ENCODE peak calls at places on chromosomes 13 and 19, in five cellular contexts. One of them, this sample, is unnamed. For H3K36me3, the result is how much of the 10 kb centered on the place peaks cover.

GRCh38 chr19:18446811-18447359 is 9.0 kb upstream of the ISYNA1 start:
- DNase-seq in DND-41: no peak
- DNase-seq in CD8-positive, alpha-beta T cell: no peak
- DNase-seq in adrenal gland: no peak
- DNase-seq in kidney: no peak
- DNase-seq in this sample: no peak

GRCh38 chr19:34355201-34355600 is 9.8 kb upstream of the GPI start:
- DNase-seq in DND-41: no peak
- DNase-seq in CD8-positive, alpha-beta T cell: no peak
- DNase-seq in adrenal gland: no peak
- DNase-seq in kidney: no peak
- DNase-seq in this sample: no peak

GRCh38 chr13:99736541-99736940 is 235.0 kb downstream of the ZIC5 start:
- DNase-seq in DND-41: no peak
- DNase-seq in CD8-positive, alpha-beta T cell: no peak
- DNase-seq in adrenal gland: no peak
- DNase-seq in kidney: no peak
- DNase-seq in this sample: no peak

GRCh38 chr19:19774354-19775033 is 41.6 kb upstream of the ZNF14 start:
- DNase-seq in DND-41: peak
- DNase-seq in CD8-positive, alpha-beta T cell: no peak
- DNase-seq in adrenal gland: no peak
- DNase-seq in kidney: no peak
- DNase-seq in this sample: no peak

GRCh38 chr13:95176611-95177259 is 124.5 kb downstream of the ABCC4 start:
- DNase-seq in DND-41: no peak
- DNase-seq in CD8-positive, alpha-beta T cell: peak
- DNase-seq in adrenal gland: no peak
- DNase-seq in kidney: no peak
- DNase-seq in this sample: no peak

GRCh38 chr19:5480427-5480836 is 25.2 kb downstream of the ZNRF4 start:
- DNase-seq in DND-41: peak
- DNase-seq in CD8-positive, alpha-beta T cell: peak
- DNase-seq in adrenal gland: peak
- DNase-seq in kidney: no peak
- DNase-seq in this sample: peak

GRCh38 chr19:38839816-38840582 is 8.4 kb upstream of the ECH1 start:
- DNase-seq in DND-41: no peak
- DNase-seq in CD8-positive, alpha-beta T cell: no peak
- DNase-seq in adrenal gland: peak
- DNase-seq in kidney: no peak
- DNase-seq in this sample: peak

GRCh38 chr13:75482070-75482819 is at the start of gene TBC1D4:
- DNase-seq in DND-41: peak
- DNase-seq in CD8-positive, alpha-beta T cell: peak
- DNase-seq in adrenal gland: peak
- DNase-seq in kidney: peak
- DNase-seq in this sample: peak

GRCh38 chr19:51704601-51705000 is 11.5 kb downstream of the SPACA6 start:
- DNase-seq in DND-41: no peak
- DNase-seq in CD8-positive, alpha-beta T cell: no peak
- DNase-seq in adrenal gland: peak
- DNase-seq in kidney: no peak
- DNase-seq in this sample: no peak

GRCh38 chr19:843180-843835 is 2.5 kb downstream of the PRTN3 start:
- DNase-seq in DND-41: no peak
- DNase-seq in CD8-positive, alpha-beta T cell: no peak
- DNase-seq in adrenal gland: no peak
- DNase-seq in kidney: no peak
- DNase-seq in this sample: peak

GRCh38 chr19:10353793-10354391 is 14.5 kb upstream of the ICAM3 start:
- DNase-seq in DND-41: peak
- DNase-seq in CD8-positive, alpha-beta T cell: no peak
- DNase-seq in adrenal gland: peak
- DNase-seq in kidney: peak
- DNase-seq in this sample: peak

GRCh38 chr13:81676008-81676407 is 1335.1 kb upstream of the SPRY2 start:
- DNase-seq in DND-41: no peak
- DNase-seq in CD8-positive, alpha-beta T cell: no peak
- DNase-seq in adrenal gland: no peak
- DNase-seq in kidney: no peak
- DNase-seq in this sample: no peak

GRCh38 chr13:114257014-114257413 is 22.3 kb downstream of the CDC16 start:
- DNase-seq in DND-41: no peak
- DNase-seq in CD8-positive, alpha-beta T cell: no peak
- DNase-seq in adrenal gland: no peak
- DNase-seq in kidney: no peak
- DNase-seq in this sample: no peak

GRCh38 chr19:17985037-17985818 is 18.3 kb downstream of the KCNN1 start:
- DNase-seq in DND-41: no peak
- DNase-seq in CD8-positive, alpha-beta T cell: no peak
- DNase-seq in adrenal gland: no peak
- DNase-seq in kidney: no peak
- DNase-seq in this sample: no peak

GRCh38 chr13:28313579-28313978 is 175.2 kb downstream of the PAN3 start:
- DNase-seq in DND-41: peak
- DNase-seq in CD8-positive, alpha-beta T cell: no peak
- DNase-seq in adrenal gland: no peak
- DNase-seq in kidney: no peak
- DNase-seq in this sample: no peak

GRCh38 chr13:101698400-101698799 is 245.9 kb downstream of the ITGBL1 start:
- DNase-seq in DND-41: no peak
- DNase-seq in CD8-positive, alpha-beta T cell: no peak
- DNase-seq in adrenal gland: no peak
- DNase-seq in kidney: no peak
- DNase-seq in this sample: no peak

GRCh38 chr13:113656831-113657671 is 947 bp downstream of the ATP4B start:
- DNase-seq in DND-41: no peak
- DNase-seq in CD8-positive, alpha-beta T cell: no peak
- DNase-seq in adrenal gland: no peak
- DNase-seq in kidney: peak
- DNase-seq in this sample: peak

GRCh38 chr13:49914947-49915346 is 21.2 kb downstream of the SPRYD7 start:
- DNase-seq in DND-41: no peak
- DNase-seq in CD8-positive, alpha-beta T cell: no peak
- DNase-seq in adrenal gland: no peak
- DNase-seq in kidney: no peak
- DNase-seq in this sample: no peak
- H3K36me3 ChIP-seq in DND-41: under half
- H3K36me3 ChIP-seq in CD8-positive, alpha-beta T cell: under half
- H3K36me3 ChIP-seq in adrenal gland: under half
- H3K36me3 ChIP-seq in kidney: under half
- H3K36me3 ChIP-seq in this sample: under half

DNA sequence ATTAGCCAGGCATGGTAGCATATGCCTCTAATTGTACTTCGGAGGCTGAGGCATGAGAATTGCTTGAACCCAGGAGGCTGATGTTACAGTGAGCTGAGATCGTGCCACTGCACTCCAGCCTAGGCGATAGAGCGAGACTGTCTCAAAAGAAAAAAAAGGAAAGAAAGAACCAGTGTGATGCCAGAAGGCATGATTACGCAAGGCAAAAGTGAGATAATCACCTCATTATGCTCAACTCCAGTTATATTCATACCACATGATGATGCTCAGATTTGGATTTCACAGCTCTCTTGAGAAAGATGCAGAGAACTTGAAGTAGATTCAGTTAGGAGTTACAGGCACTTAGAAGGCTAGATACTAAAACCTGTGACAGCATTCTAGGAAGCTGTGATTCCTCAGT is 21.8 kb downstream of the RCBTB1 start:
- DNase-seq in DND-41: no peak
- DNase-seq in CD8-positive, alpha-beta T cell: no peak
- DNase-seq in adrenal gland: no peak
- DNase-seq in kidney: no peak
- DNase-seq in this sample: no peak
- H3K36me3 ChIP-seq in DND-41: half or more
- H3K36me3 ChIP-seq in CD8-positive, alpha-beta T cell: under half
- H3K36me3 ChIP-seq in adrenal gland: under half
- H3K36me3 ChIP-seq in kidney: under half
- H3K36me3 ChIP-seq in this sample: under half

GRCh38 chr19:2247433-2248101 is 1.6 kb upstream of the AMH start:
- DNase-seq in DND-41: no peak
- DNase-seq in CD8-positive, alpha-beta T cell: no peak
- DNase-seq in adrenal gland: no peak
- DNase-seq in kidney: peak
- DNase-seq in this sample: no peak
- H3K36me3 ChIP-seq in DND-41: half or more
- H3K36me3 ChIP-seq in CD8-positive, alpha-beta T cell: under half
- H3K36me3 ChIP-seq in adrenal gland: under half
- H3K36me3 ChIP-seq in kidney: under half
- H3K36me3 ChIP-seq in this sample: under half

GRCh38 chr13:32248789-32249188 is 66.4 kb downstream of the ZAR1L start:
- DNase-seq in DND-41: no peak
- DNase-seq in CD8-positive, alpha-beta T cell: no peak
- DNase-seq in adrenal gland: no peak
- DNase-seq in kidney: no peak
- DNase-seq in this sample: no peak
- H3K36me3 ChIP-seq in DND-41: under half
- H3K36me3 ChIP-seq in CD8-positive, alpha-beta T cell: under half
- H3K36me3 ChIP-seq in adrenal gland: under half
- H3K36me3 ChIP-seq in kidney: under half
- H3K36me3 ChIP-seq in this sample: under half

GRCh38 chr13:67328895-67329294 is 98.8 kb upstream of the PCDH9 start:
- DNase-seq in DND-41: no peak
- DNase-seq in CD8-positive, alpha-beta T cell: no peak
- DNase-seq in adrenal gland: no peak
- DNase-seq in kidney: no peak
- DNase-seq in this sample: no peak
- H3K36me3 ChIP-seq in DND-41: under half
- H3K36me3 ChIP-seq in CD8-positive, alpha-beta T cell: under half
- H3K36me3 ChIP-seq in adrenal gland: under half
- H3K36me3 ChIP-seq in kidney: under half
- H3K36me3 ChIP-seq in this sample: under half